ENCODE peak calls at places on chromosome 1, in four cellular contexts. E is fibroblast of mammary gland, F is hepatocyte, L is mesothelial cell of epicardium. J is an unnamed sample.

GRCh38 chr1:204241914-204242313 is 28.1 kb upstream of the GOLT1A start:
- DNase-seq in F (no peak), L (no peak), E (no peak), J (no peak)

GRCh38 chr1:228110536-228110935 is 1.4 kb upstream of the MRPL55 start:
- DNase-seq in L (no peak), E (no peak), F (no peak), J (no peak)

GRCh38 chr1:109530457-109531204 is 9.0 kb upstream of the GPR61 start:
- DNase-seq in E (no peak), F (no peak), L (no peak), J (no peak)

GRCh38 chr1:245933431-245934042 is 573.5 kb downstream of the SMYD3 start:
- DNase-seq in F (no peak), E (no peak), L (no peak), J (no peak)

GRCh38 chr1:95744731-95745130 is 510.7 kb downstream of the RWDD3 start:
- DNase-seq in F (no peak), L (no peak), E (no peak), J (no peak)

GRCh38 chr1:29671446-29671845 is 435.1 kb downstream of the PTPRU start:
- DNase-seq in E (no peak), F (no peak), L (peak; percentile 32), J (no peak)

GRCh38 chr1:76835203-76835602 is 32.1 kb upstream of the ST6GALNAC5 start:
- DNase-seq in E (no peak), L (no peak), F (no peak), J (no peak)

GRCh38 chr1:240465531-240465940 is 146.4 kb downstream of the GREM2 start:
- DNase-seq in E (no peak), L (no peak), F (no peak), J (no peak)

GRCh38 chr1:94768046-94768445 is 52.1 kb upstream of the SLC44A3 start:
- DNase-seq in E (no peak), L (no peak), F (no peak), J (no peak)

GRCh38 chr1:6794164-6794563 is 8.9 kb downstream of the CAMTA1 start:
- DNase-seq in L (no peak), E (peak; percentile 68), F (peak; percentile 47), J (no peak)

GRCh38 chr1:13703558-13704485 is 3.8 kb downstream of the PRDM2 start:
- DNase-seq in L (no peak), E (no peak), F (no peak), J (no peak)

GRCh38 chr1:34436836-34437235 is 260.1 kb downstream of the C1orf94 start:
- DNase-seq in L (no peak), E (no peak), F (no peak), J (no peak)

GRCh38 chr1:65467536-65467935 is 47.1 kb downstream of the LEPR start:
- DNase-seq in E (no peak), L (no peak), F (peak; percentile 83), J (no peak)

GRCh38 chr1:176567190-176567794 is 104.3 kb downstream of the PAPPA2 start:
- DNase-seq in F (no peak), L (no peak), E (peak; percentile 91), J (no peak)

GRCh38 chr1:171817511-171818265 is 23.6 kb upstream of the DNM3 start:
- DNase-seq in F (peak; percentile 59), E (peak; percentile 93), L (no peak), J (peak; percentile 33)

GRCh38 chr1:157829210-157829609 is 9.3 kb upstream of the FCRL1 start:
- DNase-seq in F (no peak), E (no peak), L (no peak), J (no peak)

GRCh38 chr1:157170677-157171515 is 32.7 kb upstream of the ETV3 start:
- DNase-seq in F (peak; percentile 58), E (peak; percentile 26), L (peak; percentile 57), J (no peak)

DNA sequence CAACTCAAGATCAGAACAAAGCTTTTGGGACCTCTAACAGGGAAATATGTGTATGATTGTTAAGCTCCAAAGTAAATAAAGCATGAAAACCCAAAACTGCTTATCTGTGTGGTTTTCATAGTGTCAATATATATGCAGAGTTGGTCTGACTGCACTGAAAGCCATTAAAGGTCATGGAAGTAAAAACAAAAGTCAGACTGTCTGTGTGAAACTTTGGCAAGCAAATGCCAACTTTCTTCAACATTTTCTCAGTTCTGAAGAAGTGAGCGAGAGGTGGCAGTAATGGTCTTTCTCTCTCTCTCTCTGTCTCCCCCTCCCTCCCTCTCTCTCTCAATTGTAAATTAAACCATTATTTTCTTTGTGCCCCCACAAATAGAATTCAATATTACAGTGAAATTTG is 100.1 kb upstream of the S1PR1 start:
- DNase-seq in E (peak; percentile 11), F (no peak), L (no peak), J (no peak)
- TF ChIP-seq CTCF in E (no peak), F (peak; percentile 16), L (no peak), J (no peak)

DNA sequence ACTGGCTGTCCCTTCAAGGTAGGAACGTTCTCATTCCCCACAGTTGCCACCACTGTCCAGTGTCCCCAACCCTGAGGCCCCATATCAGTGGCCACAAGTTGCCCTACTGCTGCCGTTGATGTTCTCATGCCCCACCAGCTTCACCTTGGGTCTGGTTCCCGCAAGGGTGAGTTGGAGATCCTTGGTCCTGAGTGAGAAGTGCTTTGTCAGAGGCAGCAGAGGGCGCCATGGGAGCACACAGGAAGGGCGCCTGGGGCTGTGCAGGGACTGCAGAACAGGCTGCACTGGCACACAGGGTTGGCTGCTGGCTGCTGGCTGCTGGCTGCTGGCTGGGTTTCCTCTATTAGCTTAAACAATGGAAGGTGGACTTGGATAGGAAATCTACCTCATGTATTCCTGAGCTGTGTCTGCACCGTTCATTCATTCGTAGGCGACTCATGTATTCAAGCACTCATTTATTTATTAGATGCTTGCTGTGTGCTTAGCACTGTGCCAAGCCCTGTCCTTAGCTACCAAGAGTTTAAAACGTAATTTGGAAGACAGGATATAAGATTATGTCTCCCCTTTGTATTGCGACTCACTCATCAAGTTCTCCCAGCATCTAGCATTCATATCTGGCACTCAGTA is 2.1 kb upstream of the S100A9 start:
- DNase-seq in E (peak; percentile 59), F (peak; percentile 76), L (no peak), J (peak; percentile 80)
- TF ChIP-seq CTCF in E (peak; percentile 55), F (peak; percentile 48), L (no peak), J (peak; percentile 30)

DNA sequence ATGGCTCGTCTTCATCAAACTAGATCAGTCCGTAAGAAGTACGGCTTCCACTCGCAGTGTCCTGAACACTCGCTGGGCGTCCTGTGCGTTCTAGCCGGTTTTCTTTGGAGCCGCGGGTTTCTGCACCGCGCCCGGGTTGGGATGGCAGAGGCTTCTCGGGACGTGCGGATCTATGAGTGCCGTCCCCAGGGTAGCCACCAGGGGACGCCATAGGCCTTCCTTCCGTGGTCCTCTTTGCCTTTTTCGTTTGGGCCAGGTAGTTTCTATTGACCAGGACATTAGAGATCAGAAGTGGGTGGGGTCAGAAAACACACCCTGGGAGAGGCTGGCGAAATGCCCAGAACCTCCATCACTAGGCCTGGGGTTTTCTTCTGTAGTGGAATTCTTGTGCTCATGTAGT is 273.8 kb downstream of the FAM72C start:
- DNase-seq in F (no peak), L (no peak), E (peak; percentile 39), J (no peak)
- TF ChIP-seq CTCF in F (no peak), L (peak; percentile 31), E (peak; percentile 72), J (peak; percentile 34)

GRCh38 chr1:20329793-20330542 is 39.3 kb downstream of the VWA5B1 start:
- DNase-seq in F (no peak), L (no peak), E (peak; percentile 15), J (no peak)
- TF ChIP-seq CTCF in F (no peak), L (no peak), E (peak; percentile 39), J (no peak)

GRCh38 chr1:69739181-69739580 is 171.5 kb downstream of the LRRC7 start:
- DNase-seq in E (no peak), L (no peak), F (no peak), J (no peak)

GRCh38 chr1:69743146-69743545 is 175.4 kb downstream of the LRRC7 start:
- DNase-seq in E (no peak), F (no peak), L (no peak), J (no peak)

GRCh38 chr1:69738458-69738857 is 170.7 kb downstream of the LRRC7 start:
- DNase-seq in F (no peak), E (no peak), L (no peak), J (no peak)

GRCh38 chr1:69737527-69738176 is 169.9 kb downstream of the LRRC7 start:
- DNase-seq in E (peak; percentile 81), L (no peak), F (peak; percentile 75), J (no peak)
- TF ChIP-seq CTCF in E (peak; percentile 80), L (peak; percentile 39), F (peak; percentile 70), J (peak; percentile 35)

DNA sequence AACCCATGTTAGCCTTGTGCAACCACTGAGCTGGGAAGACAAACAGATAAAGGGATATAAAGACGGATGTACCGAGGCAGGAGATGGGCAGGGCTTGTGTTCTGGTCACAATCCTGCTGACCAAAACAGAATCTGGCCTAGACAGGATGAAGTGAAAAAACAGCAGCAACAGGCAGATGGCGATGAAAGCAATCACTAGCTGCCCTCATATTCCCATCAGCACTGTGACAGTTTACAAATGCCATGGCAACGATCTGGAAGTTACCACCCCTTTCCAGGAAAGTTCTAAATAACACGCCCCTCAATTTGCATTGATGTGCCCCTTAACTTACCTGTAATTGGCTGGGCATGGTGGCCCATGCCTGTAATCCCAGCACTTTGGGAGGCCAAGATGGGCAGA is 40.6 kb upstream of the CD46 start:
- DNase-seq in F (peak; percentile 15), L (no peak), E (peak; percentile 38), J (no peak)
- TF ChIP-seq CTCF in F (peak; percentile 14), L (no peak), E (peak; percentile 1), J (no peak)

GRCh38 chr1:87989346-87989745 is 660.7 kb downstream of the LMO4 start:
- DNase-seq in L (no peak), E (no peak), F (no peak), J (no peak)

GRCh38 chr1:87981810-87982209 is 653.1 kb downstream of the LMO4 start:
- DNase-seq in F (no peak), E (no peak), L (no peak), J (no peak)

GRCh38 chr1:87983841-87984240 is 655.2 kb downstream of the LMO4 start:
- DNase-seq in F (no peak), E (no peak), L (no peak), J (no peak)

GRCh38 chr1:87985071-87985470 is 656.4 kb downstream of the LMO4 start:
- DNase-seq in F (no peak), E (no peak), L (no peak), J (no peak)

DNA sequence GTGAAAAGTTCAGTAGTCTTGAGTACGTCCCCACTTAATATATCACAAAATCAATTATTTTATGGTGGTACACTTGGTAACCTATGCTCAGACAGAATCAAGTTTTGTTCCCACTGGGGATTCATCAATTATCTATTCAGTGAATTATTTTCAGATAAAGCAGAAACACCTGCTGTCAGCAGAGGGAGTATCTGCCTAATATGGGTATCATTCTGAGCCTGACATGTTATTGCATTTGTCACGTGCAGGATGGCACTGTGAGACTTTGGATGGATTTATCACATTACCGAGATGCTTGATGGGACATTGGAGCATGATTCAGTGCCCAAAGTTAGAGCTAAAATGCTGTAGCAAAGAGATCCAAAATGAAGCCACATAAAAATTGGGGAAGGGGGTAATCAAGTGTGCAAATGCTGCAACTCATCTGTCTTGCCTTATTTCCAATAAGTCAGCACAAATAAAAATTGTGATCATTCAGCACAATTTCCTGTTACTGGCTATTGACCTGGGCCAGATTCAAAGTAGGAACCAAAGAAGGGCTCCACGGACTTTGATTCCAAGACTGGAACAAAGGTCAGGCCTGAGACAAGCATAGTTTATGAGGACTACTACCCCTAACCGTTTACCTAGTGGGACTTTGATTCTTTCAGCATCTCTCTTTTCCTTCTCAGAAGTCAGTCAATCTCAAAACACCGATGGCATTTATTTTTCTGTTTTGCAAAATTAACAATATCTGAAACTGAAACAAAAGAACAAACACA is 657.7 kb downstream of the LMO4 start:
- DNase-seq in F (no peak), E (no peak), L (no peak), J (no peak)
- TF ChIP-seq CTCF in F (peak; percentile 10), E (no peak), L (no peak), J (no peak)

GRCh38 chr1:82775402-82776000 is 974.8 kb downstream of the ADGRL2 start:
- DNase-seq in L (no peak), E (peak; percentile 55), F (peak; percentile 41), J (no peak)
- TF ChIP-seq CTCF in L (no peak), E (peak; percentile 65), F (peak; percentile 47), J (peak; percentile 24)

J was measured in left lung.